ENCODE peak calls at places on chromosomes 4 and X, in five cellular contexts. One of them, this sample, is unnamed.

GRCh38 chr4:127782275-127783025 is at the start of gene HSPA4L:
- DNase-seq in HS-5: no peak
- DNase-seq in CD8-positive, alpha-beta memory T cell: peak; percentile 49
- DNase-seq in neural crest cell: no peak
- DNase-seq in NCI-H2029: peak; percentile 58
- DNase-seq in this sample: peak; percentile 13

GRCh38 chr4:107006218-107006617 is 29.9 kb downstream of the DKK2 start:
- DNase-seq in HS-5: no peak
- DNase-seq in CD8-positive, alpha-beta memory T cell: no peak
- DNase-seq in neural crest cell: no peak
- DNase-seq in NCI-H2029: no peak
- DNase-seq in this sample: no peak

GRCh38 chrX:154049209-154050112 is 29.8 kb upstream of the IRAK1 start:
- DNase-seq in HS-5: no peak
- DNase-seq in CD8-positive, alpha-beta memory T cell: no peak
- DNase-seq in neural crest cell: no peak
- DNase-seq in NCI-H2029: no peak
- DNase-seq in this sample: no peak

GRCh38 chrX:39158801-39159657 is 357.8 kb downstream of the MID1IP1 start:
- DNase-seq in HS-5: no peak
- DNase-seq in CD8-positive, alpha-beta memory T cell: no peak
- DNase-seq in neural crest cell: no peak
- DNase-seq in NCI-H2029: no peak
- DNase-seq in this sample: no peak

GRCh38 chr4:88979292-88979691 is 77.7 kb downstream of the FAM13A start:
- DNase-seq in HS-5: no peak
- DNase-seq in CD8-positive, alpha-beta memory T cell: no peak
- DNase-seq in neural crest cell: no peak
- DNase-seq in NCI-H2029: no peak
- DNase-seq in this sample: no peak

GRCh38 chr4:168856312-168856711 is 153.7 kb downstream of the CBR4 start:
- DNase-seq in HS-5: peak; percentile 65
- DNase-seq in CD8-positive, alpha-beta memory T cell: no peak
- DNase-seq in neural crest cell: no peak
- DNase-seq in NCI-H2029: no peak
- DNase-seq in this sample: no peak

GRCh38 chr4:20723019-20723418 is 22.8 kb downstream of the PACRGL start:
- DNase-seq in HS-5: peak; percentile 11
- DNase-seq in CD8-positive, alpha-beta memory T cell: no peak
- DNase-seq in neural crest cell: no peak
- DNase-seq in NCI-H2029: no peak
- DNase-seq in this sample: no peak

GRCh38 chr4:25234390-25235367 is 846 bp downstream of the PI4K2B start:
- DNase-seq in HS-5: peak; percentile 77
- DNase-seq in CD8-positive, alpha-beta memory T cell: peak; percentile 56
- DNase-seq in neural crest cell: peak; percentile 41
- DNase-seq in NCI-H2029: peak; percentile 33
- DNase-seq in this sample: peak; percentile 13

GRCh38 chrX:107542500-107542899 is 85.8 kb upstream of the PRPS1 start:
- DNase-seq in HS-5: no peak
- DNase-seq in CD8-positive, alpha-beta memory T cell: no peak
- DNase-seq in neural crest cell: peak; percentile 2
- DNase-seq in NCI-H2029: peak; percentile 37
- DNase-seq in this sample: no peak

GRCh38 chrX:45714864-45715263 is 514.2 kb upstream of the DIPK2B start:
- DNase-seq in HS-5: peak; percentile 63
- DNase-seq in CD8-positive, alpha-beta memory T cell: no peak
- DNase-seq in neural crest cell: no peak
- DNase-seq in NCI-H2029: no peak
- DNase-seq in this sample: no peak

GRCh38 chr4:125703443-125703842 is 388.7 kb downstream of the FAT4 start:
- DNase-seq in HS-5: peak; percentile 9
- DNase-seq in CD8-positive, alpha-beta memory T cell: no peak
- DNase-seq in neural crest cell: no peak
- DNase-seq in NCI-H2029: no peak
- DNase-seq in this sample: no peak

GRCh38 chr4:186304816-186305520 is 39.0 kb downstream of the F11 start:
- DNase-seq in HS-5: no peak
- DNase-seq in CD8-positive, alpha-beta memory T cell: no peak
- DNase-seq in neural crest cell: no peak
- DNase-seq in NCI-H2029: no peak
- DNase-seq in this sample: no peak

GRCh38 chr4:1493540-1494287 is 87.5 kb upstream of the NKX1-1 start:
- DNase-seq in HS-5: no peak
- DNase-seq in CD8-positive, alpha-beta memory T cell: peak; percentile 35
- DNase-seq in neural crest cell: no peak
- DNase-seq in NCI-H2029: no peak
- DNase-seq in this sample: no peak

GRCh38 chr4:62118558-62118957 is 918.4 kb downstream of the ADGRL3 start:
- DNase-seq in HS-5: no peak
- DNase-seq in CD8-positive, alpha-beta memory T cell: no peak
- DNase-seq in neural crest cell: no peak
- DNase-seq in NCI-H2029: no peak
- DNase-seq in this sample: no peak

GRCh38 chr4:138488527-138488926 is 246.4 kb upstream of the SLC7A11 start:
- DNase-seq in HS-5: no peak
- DNase-seq in CD8-positive, alpha-beta memory T cell: no peak
- DNase-seq in neural crest cell: no peak
- DNase-seq in NCI-H2029: no peak
- DNase-seq in this sample: no peak

GRCh38 chr4:8427262-8427661 is 13.3 kb downstream of the ACOX3 start:
- DNase-seq in HS-5: no peak
- DNase-seq in CD8-positive, alpha-beta memory T cell: no peak
- DNase-seq in neural crest cell: no peak
- DNase-seq in NCI-H2029: no peak
- DNase-seq in this sample: no peak

GRCh38 chrX:110418220-110418856 is 59.7 kb downstream of the RTL9 start:
- DNase-seq in HS-5: no peak
- DNase-seq in CD8-positive, alpha-beta memory T cell: no peak
- DNase-seq in neural crest cell: peak; percentile 39
- DNase-seq in NCI-H2029: peak; percentile 65
- DNase-seq in this sample: no peak

GRCh38 chr4:183337349-183337748 is 15.1 kb upstream of the CLDN24 start:
- DNase-seq in HS-5: no peak
- DNase-seq in CD8-positive, alpha-beta memory T cell: no peak
- DNase-seq in neural crest cell: no peak
- DNase-seq in NCI-H2029: no peak
- DNase-seq in this sample: no peak

GRCh38 chr4:88008624-88009235 is 1.3 kb downstream of the PKD2 start:
- DNase-seq in HS-5: no peak
- DNase-seq in CD8-positive, alpha-beta memory T cell: no peak
- DNase-seq in neural crest cell: no peak
- DNase-seq in NCI-H2029: no peak
- DNase-seq in this sample: no peak

GRCh38 chr4:140250989-140251552 is 97.1 kb upstream of the MAML3 start:
- DNase-seq in HS-5: no peak
- DNase-seq in CD8-positive, alpha-beta memory T cell: no peak
- DNase-seq in neural crest cell: no peak
- DNase-seq in NCI-H2029: no peak
- DNase-seq in this sample: no peak

GRCh38 chr4:139900964-139901376 is 235.4 kb downstream of the MGST2 start:
- DNase-seq in HS-5: no peak
- DNase-seq in CD8-positive, alpha-beta memory T cell: no peak
- DNase-seq in neural crest cell: no peak
- DNase-seq in NCI-H2029: no peak
- DNase-seq in this sample: no peak

GRCh38 chr4:184933311-184933710 is 85.0 kb upstream of the HELT start:
- DNase-seq in HS-5: no peak
- DNase-seq in CD8-positive, alpha-beta memory T cell: no peak
- DNase-seq in neural crest cell: no peak
- DNase-seq in NCI-H2029: no peak
- DNase-seq in this sample: no peak

GRCh38 chr4:190016369-190017289 is 10.4 kb downstream of the FRG2 start:
- DNase-seq in HS-5: no peak
- DNase-seq in CD8-positive, alpha-beta memory T cell: no peak
- DNase-seq in neural crest cell: no peak
- DNase-seq in NCI-H2029: no peak
- DNase-seq in this sample: no peak

GRCh38 chr4:182768821-182769220 is 148.4 kb downstream of the DCTD start:
- DNase-seq in HS-5: no peak
- DNase-seq in CD8-positive, alpha-beta memory T cell: no peak
- DNase-seq in neural crest cell: no peak
- DNase-seq in NCI-H2029: no peak
- DNase-seq in this sample: no peak

GRCh38 chrX:136214551-136214950 is 36.6 kb downstream of the MAP7D3 start:
- DNase-seq in HS-5: peak; percentile 75
- DNase-seq in CD8-positive, alpha-beta memory T cell: no peak
- DNase-seq in neural crest cell: no peak
- DNase-seq in NCI-H2029: no peak
- DNase-seq in this sample: no peak

GRCh38 chrX:15493118-15494082 is at the start of gene PIR:
- DNase-seq in HS-5: peak; percentile 25
- DNase-seq in CD8-positive, alpha-beta memory T cell: peak; percentile 46
- DNase-seq in neural crest cell: peak; percentile 82
- DNase-seq in NCI-H2029: peak; percentile 53
- DNase-seq in this sample: peak; percentile 40

GRCh38 chr4:7332216-7333023 is 102.3 kb downstream of the PSAPL1 start:
- DNase-seq in HS-5: no peak
- DNase-seq in CD8-positive, alpha-beta memory T cell: no peak
- DNase-seq in neural crest cell: no peak
- DNase-seq in NCI-H2029: no peak
- DNase-seq in this sample: no peak

GRCh38 chrX:120672389-120672788 is 42.5 kb upstream of the C1GALT1C1 start:
- DNase-seq in HS-5: peak; percentile 20
- DNase-seq in CD8-positive, alpha-beta memory T cell: no peak
- DNase-seq in neural crest cell: no peak
- DNase-seq in NCI-H2029: no peak
- DNase-seq in this sample: no peak

GRCh38 chr4:19300213-19300612 is 951.5 kb upstream of the SLIT2 start:
- DNase-seq in HS-5: no peak
- DNase-seq in CD8-positive, alpha-beta memory T cell: no peak
- DNase-seq in neural crest cell: no peak
- DNase-seq in NCI-H2029: no peak
- DNase-seq in this sample: no peak

GRCh38 chr4:176277162-176277904 is 8.3 kb upstream of the ASB5 start:
- DNase-seq in HS-5: no peak
- DNase-seq in CD8-positive, alpha-beta memory T cell: peak; percentile 49
- DNase-seq in neural crest cell: peak; percentile 18
- DNase-seq in NCI-H2029: peak; percentile 11
- DNase-seq in this sample: peak; percentile 3

GRCh38 chr4:23958749-23959148 is 68.9 kb upstream of the PPARGC1A start:
- DNase-seq in HS-5: no peak
- DNase-seq in CD8-positive, alpha-beta memory T cell: no peak
- DNase-seq in neural crest cell: no peak
- DNase-seq in NCI-H2029: peak; percentile 31
- DNase-seq in this sample: no peak

GRCh38 chrX:16160729-16161128 is 6.6 kb upstream of the MAGEB17 start:
- DNase-seq in HS-5: peak; percentile 72
- DNase-seq in CD8-positive, alpha-beta memory T cell: no peak
- DNase-seq in neural crest cell: no peak
- DNase-seq in NCI-H2029: no peak
- DNase-seq in this sample: no peak

GRCh38 chr4:134773497-134774000 is 572.0 kb upstream of the PABPC4L start:
- DNase-seq in HS-5: no peak
- DNase-seq in CD8-positive, alpha-beta memory T cell: no peak
- DNase-seq in neural crest cell: no peak
- DNase-seq in NCI-H2029: no peak
- DNase-seq in this sample: no peak

GRCh38 chr4:111689214-111689613 is 456.0 kb upstream of the FAM241A start:
- DNase-seq in HS-5: peak; percentile 40
- DNase-seq in CD8-positive, alpha-beta memory T cell: no peak
- DNase-seq in neural crest cell: no peak
- DNase-seq in NCI-H2029: no peak
- DNase-seq in this sample: no peak